ENCODE peak calls at places on chromosomes 1 and 21, in seven cellular contexts. One of them, this sample, is unnamed.
A peak's percentile ranks its signal among the peaks of the same experiment; 100 is the strongest.

GRCh38 chr21:34992736-34993135 is 56.4 kb downstream of the RUNX1 start:
- DNase-seq in pancreas: no peak
- DNase-seq in GM12892: no peak
- DNase-seq in fibroblast of villous mesenchyme: no peak
- DNase-seq in fibroblast of pulmonary artery: peak; percentile 60
- DNase-seq in A549: no peak
- DNase-seq in gastrocnemius medialis: peak; percentile 79
- DNase-seq in this sample: no peak

GRCh38 chr1:56626546-56626945 is 18.6 kb upstream of the PRKAA2 start:
- DNase-seq in fibroblast of villous mesenchyme: no peak
- DNase-seq in GM12892: no peak
- DNase-seq in fibroblast of pulmonary artery: peak; percentile 15
- DNase-seq in A549: no peak
- DNase-seq in gastrocnemius medialis: no peak
- DNase-seq in pancreas: no peak
- DNase-seq in this sample: no peak

GRCh38 chr1:246506440-246506784 is 667 bp downstream of the SMYD3 start:
- DNase-seq in GM12892: no peak
- DNase-seq in A549: no peak
- DNase-seq in pancreas: no peak
- DNase-seq in gastrocnemius medialis: no peak
- DNase-seq in fibroblast of villous mesenchyme: no peak
- DNase-seq in fibroblast of pulmonary artery: no peak
- DNase-seq in this sample: no peak

GRCh38 chr1:235239821-235240220 is 78.8 kb upstream of the RBM34 start:
- DNase-seq in pancreas: no peak
- DNase-seq in A549: no peak
- DNase-seq in GM12892: no peak
- DNase-seq in fibroblast of pulmonary artery: peak; percentile 57
- DNase-seq in gastrocnemius medialis: no peak
- DNase-seq in fibroblast of villous mesenchyme: peak; percentile 14
- DNase-seq in this sample: no peak

GRCh38 chr21:18987515-18988026 is 584.0 kb upstream of the TMPRSS15 start:
- DNase-seq in fibroblast of pulmonary artery: no peak
- DNase-seq in GM12892: no peak
- DNase-seq in pancreas: peak; percentile 37
- DNase-seq in A549: no peak
- DNase-seq in fibroblast of villous mesenchyme: no peak
- DNase-seq in gastrocnemius medialis: no peak
- DNase-seq in this sample: no peak

GRCh38 chr1:149986486-149987296 is 23.8 kb downstream of the OTUD7B start:
- DNase-seq in A549: no peak
- DNase-seq in GM12892: no peak
- DNase-seq in pancreas: no peak
- DNase-seq in gastrocnemius medialis: no peak
- DNase-seq in fibroblast of pulmonary artery: peak; percentile 86
- DNase-seq in fibroblast of villous mesenchyme: peak; percentile 89
- DNase-seq in this sample: no peak

GRCh38 chr1:67213164-67213563 is 46.9 kb downstream of the IL23R start:
- DNase-seq in gastrocnemius medialis: no peak
- DNase-seq in GM12892: no peak
- DNase-seq in fibroblast of pulmonary artery: peak; percentile 31
- DNase-seq in fibroblast of villous mesenchyme: peak; percentile 13
- DNase-seq in pancreas: no peak
- DNase-seq in A549: peak; percentile 7
- DNase-seq in this sample: no peak

GRCh38 chr1:40039757-40040510 is 595 bp upstream of the CAP1 start:
- DNase-seq in A549: peak; percentile 60
- DNase-seq in fibroblast of villous mesenchyme: peak; percentile 91
- DNase-seq in GM12892: peak; percentile 74
- DNase-seq in pancreas: peak; percentile 88
- DNase-seq in gastrocnemius medialis: peak; percentile 89
- DNase-seq in fibroblast of pulmonary artery: peak; percentile 85
- DNase-seq in this sample: peak; percentile 50

GRCh38 chr1:31637915-31638673 is 6.6 kb downstream of the PEF1 start:
- DNase-seq in A549: no peak
- DNase-seq in fibroblast of villous mesenchyme: no peak
- DNase-seq in fibroblast of pulmonary artery: no peak
- DNase-seq in pancreas: no peak
- DNase-seq in gastrocnemius medialis: peak; percentile 48
- DNase-seq in GM12892: no peak
- DNase-seq in this sample: no peak

GRCh38 chr1:153513023-153513422 is 22.8 kb downstream of the S100A6 start:
- DNase-seq in fibroblast of villous mesenchyme: no peak
- DNase-seq in A549: no peak
- DNase-seq in gastrocnemius medialis: no peak
- DNase-seq in pancreas: no peak
- DNase-seq in fibroblast of pulmonary artery: no peak
- DNase-seq in GM12892: no peak
- DNase-seq in this sample: no peak

GRCh38 chr1:228104526-228105251 is 1.6 kb upstream of the C1orf35 start:
- DNase-seq in gastrocnemius medialis: peak; percentile 63
- DNase-seq in fibroblast of villous mesenchyme: no peak
- DNase-seq in GM12892: no peak
- DNase-seq in A549: no peak
- DNase-seq in fibroblast of pulmonary artery: no peak
- DNase-seq in pancreas: peak; percentile 66
- DNase-seq in this sample: no peak

GRCh38 chr1:220045356-220046051 is 801 bp downstream of the EPRS1 start:
- DNase-seq in A549: peak; percentile 33
- DNase-seq in GM12892: no peak
- DNase-seq in pancreas: no peak
- DNase-seq in fibroblast of villous mesenchyme: peak; percentile 29
- DNase-seq in fibroblast of pulmonary artery: no peak
- DNase-seq in gastrocnemius medialis: no peak
- DNase-seq in this sample: no peak

GRCh38 chr1:161073474-161074121 is 3.9 kb upstream of the ARHGAP30 start:
- DNase-seq in fibroblast of pulmonary artery: no peak
- DNase-seq in A549: no peak
- DNase-seq in gastrocnemius medialis: no peak
- DNase-seq in GM12892: no peak
- DNase-seq in fibroblast of villous mesenchyme: no peak
- DNase-seq in pancreas: no peak
- DNase-seq in this sample: no peak

GRCh38 chr1:28144203-28145135 is 32.0 kb downstream of the PTAFR start:
- DNase-seq in fibroblast of villous mesenchyme: peak; percentile 64
- DNase-seq in A549: no peak
- DNase-seq in pancreas: no peak
- DNase-seq in fibroblast of pulmonary artery: peak; percentile 54
- DNase-seq in GM12892: no peak
- DNase-seq in gastrocnemius medialis: no peak
- DNase-seq in this sample: no peak

GRCh38 chr1:43205671-43206070 is 33.5 kb downstream of the CFAP57 start:
- DNase-seq in pancreas: no peak
- DNase-seq in GM12892: no peak
- DNase-seq in fibroblast of pulmonary artery: peak; percentile 31
- DNase-seq in A549: no peak
- DNase-seq in gastrocnemius medialis: no peak
- DNase-seq in fibroblast of villous mesenchyme: peak; percentile 52
- DNase-seq in this sample: no peak

GRCh38 chr1:211635602-211636205 is 39.7 kb downstream of the NEK2 start:
- DNase-seq in A549: no peak
- DNase-seq in gastrocnemius medialis: no peak
- DNase-seq in fibroblast of pulmonary artery: no peak
- DNase-seq in fibroblast of villous mesenchyme: no peak
- DNase-seq in pancreas: no peak
- DNase-seq in GM12892: no peak
- DNase-seq in this sample: no peak

GRCh38 chr1:81699234-81699633 is 101.5 kb upstream of the ADGRL2 start:
- DNase-seq in A549: no peak
- DNase-seq in gastrocnemius medialis: no peak
- DNase-seq in fibroblast of pulmonary artery: peak; percentile 83
- DNase-seq in fibroblast of villous mesenchyme: peak; percentile 63
- DNase-seq in pancreas: no peak
- DNase-seq in GM12892: no peak
- DNase-seq in this sample: no peak

GRCh38 chr1:206111528-206111927 is 5.7 kb downstream of the AVPR1B start:
- DNase-seq in GM12892: no peak
- DNase-seq in A549: no peak
- DNase-seq in gastrocnemius medialis: no peak
- DNase-seq in fibroblast of pulmonary artery: peak; percentile 24
- DNase-seq in pancreas: no peak
- DNase-seq in fibroblast of villous mesenchyme: no peak
- DNase-seq in this sample: no peak

GRCh38 chr1:8394456-8395321 is 76.8 kb downstream of the SLC45A1 start:
- DNase-seq in GM12892: no peak
- DNase-seq in fibroblast of pulmonary artery: peak; percentile 92
- DNase-seq in fibroblast of villous mesenchyme: peak; percentile 94
- DNase-seq in pancreas: no peak
- DNase-seq in gastrocnemius medialis: no peak
- DNase-seq in A549: no peak
- DNase-seq in this sample: peak; percentile 7

GRCh38 chr1:1847501-1848289 is 43.2 kb downstream of the GNB1 start:
- DNase-seq in fibroblast of pulmonary artery: no peak
- DNase-seq in gastrocnemius medialis: no peak
- DNase-seq in fibroblast of villous mesenchyme: peak; percentile 78
- DNase-seq in pancreas: no peak
- DNase-seq in A549: no peak
- DNase-seq in GM12892: no peak
- DNase-seq in this sample: no peak

GRCh38 chr1:93882269-93882668 is 3.3 kb upstream of the DNTTIP2 start:
- DNase-seq in GM12892: no peak
- DNase-seq in fibroblast of pulmonary artery: no peak
- DNase-seq in fibroblast of villous mesenchyme: no peak
- DNase-seq in pancreas: no peak
- DNase-seq in gastrocnemius medialis: no peak
- DNase-seq in A549: no peak
- DNase-seq in this sample: no peak

GRCh38 chr1:153928776-153929432 is 6.1 kb upstream of the GATAD2B start:
- DNase-seq in A549: no peak
- DNase-seq in fibroblast of pulmonary artery: peak; percentile 21
- DNase-seq in pancreas: no peak
- DNase-seq in fibroblast of villous mesenchyme: peak; percentile 39
- DNase-seq in GM12892: no peak
- DNase-seq in gastrocnemius medialis: peak; percentile 9
- DNase-seq in this sample: no peak

GRCh38 chr1:17540255-17541001 is 930 bp downstream of the ARHGEF10L start:
- DNase-seq in gastrocnemius medialis: peak; percentile 45
- DNase-seq in GM12892: no peak
- DNase-seq in pancreas: peak; percentile 86
- DNase-seq in fibroblast of pulmonary artery: peak; percentile 43
- DNase-seq in A549: no peak
- DNase-seq in fibroblast of villous mesenchyme: peak; percentile 28
- DNase-seq in this sample: no peak

This sample was measured in T-helper 22 cell.